ENCODE peak calls at places on chromosomes 16 and 17, in eight cellular contexts. X is heart right ventricle, C is Daoy, G is body of pancreas, H is left kidney, A is sciatic nerve, W is lung, N is A172. M is an unnamed sample.
A peak's percentile ranks its signal among the peaks of the same experiment; 100 is the strongest.

GRCh38 chr17:39769974-39770587 is 32.3 kb downstream of the GRB7 start:
- DNase-seq in G (no peak), X (no peak), A (no peak), W (no peak), N (peak; percentile 91), H (peak; percentile 48), C (peak; percentile 73), M (no peak)

GRCh38 chr17:18041776-18042175 is 2.6 kb downstream of the GID4 start:
- DNase-seq in N (peak; percentile 29), G (no peak), H (no peak), X (no peak), A (no peak), W (no peak), C (peak; percentile 32), M (no peak)

GRCh38 chr17:71975998-71976649 is 144.7 kb upstream of the SOX9 start:
- DNase-seq in N (peak; percentile 97), C (peak; percentile 95), A (peak; percentile 86), W (peak; percentile 61), X (peak; percentile 76), G (peak; percentile 55), H (peak; percentile 37), M (peak; percentile 53)

GRCh38 chr16:17802566-17802965 is 331.8 kb upstream of the XYLT1 start:
- DNase-seq in H (no peak), C (no peak), G (no peak), W (no peak), N (no peak), X (no peak), A (no peak), M (no peak)

GRCh38 chr17:56824503-56824902 is 9.2 kb downstream of the C17orf67 start:
- DNase-seq in H (no peak), N (peak; percentile 39), G (peak; percentile 27), X (no peak), A (no peak), C (no peak), W (no peak), M (no peak)

GRCh38 chr17:50452627-50453300 is 15.9 kb downstream of the CHAD start:
- DNase-seq in N (no peak), A (no peak), X (no peak), G (no peak), H (no peak), W (no peak), C (no peak), M (no peak)

GRCh38 chr17:48498168-48498840 is 32.5 kb downstream of the HOXB1 start:
- DNase-seq in A (no peak), W (no peak), G (no peak), H (peak; percentile 72), C (no peak), X (no peak), N (no peak), M (no peak)

GRCh38 chr17:35799942-35800341 is 4.5 kb upstream of the MMP28 start:
- DNase-seq in C (no peak), X (peak; percentile 86), N (peak; percentile 85), H (no peak), A (no peak), W (peak; percentile 87), G (peak; percentile 72), M (peak; percentile 89)

GRCh38 chr17:68057531-68057952 is 22.0 kb downstream of the KPNA2 start:
- DNase-seq in A (no peak), G (peak; percentile 13), X (no peak), N (peak; percentile 25), C (no peak), H (no peak), W (no peak), M (peak; percentile 31)

GRCh38 chr17:83019376-83019775 is 60.0 kb upstream of the METRNL start:
- DNase-seq in A (no peak), N (no peak), H (no peak), G (no peak), W (no peak), X (no peak), C (no peak), M (no peak)

GRCh38 chr16:17633146-17633966 is 162.6 kb upstream of the XYLT1 start:
- DNase-seq in W (no peak), G (no peak), A (no peak), X (no peak), C (peak; percentile 3), H (peak; percentile 38), N (no peak), M (no peak)

GRCh38 chr17:48427598-48427997 is 2.4 kb downstream of the SKAP1 start:
- DNase-seq in G (no peak), C (peak; percentile 12), X (no peak), W (no peak), N (no peak), A (no peak), H (peak; percentile 67), M (no peak)

GRCh38 chr17:72887917-72888316 is 204.6 kb downstream of the SLC39A11 start:
- DNase-seq in N (no peak), C (no peak), H (no peak), G (no peak), X (no peak), A (no peak), W (no peak), M (no peak)

GRCh38 chr17:31746884-31747495 is 112.1 kb downstream of the COPRS start:
- DNase-seq in G (no peak), A (no peak), H (no peak), X (no peak), N (no peak), C (no peak), W (no peak), M (no peak)